ENCODE peak calls at places on chromosomes 6 and 20, in four cellular contexts. J, V, Y and P are unnamed samples.

GRCh38 chr6:158722176-158722729 is 72.4 kb downstream of the SYTL3 start:
- DNase-seq in J (no peak), Y (no peak), V (no peak), P (no peak)

GRCh38 chr6:45959534-45960195 is 56.0 kb downstream of the CLIC5 start:
- DNase-seq in J (peak; percentile 42), Y (no peak), V (no peak), P (no peak)

GRCh38 chr20:1569417-1569861 is 11.9 kb upstream of the SIRPD start:
- DNase-seq in V (no peak), J (peak; percentile 40), Y (no peak), P (no peak)

GRCh38 chr6:106520711-106521367 is 108.5 kb downstream of the RTN4IP1 start:
- DNase-seq in J (no peak), Y (no peak), V (no peak), P (no peak)

GRCh38 chr20:49680475-49680874 is 33.2 kb downstream of the B4GALT5 start:
- DNase-seq in Y (no peak), J (no peak), V (no peak), P (no peak)

GRCh38 chr6:132381381-132381780 is 19.9 kb downstream of the MOXD1 start:
- DNase-seq in J (no peak), Y (no peak), V (no peak), P (no peak)

GRCh38 chr6:53067799-53068442 is 2.7 kb downstream of the FBXO9 start:
- DNase-seq in J (no peak), V (no peak), Y (no peak), P (no peak)

GRCh38 chr6:74991573-74992332 is 214.1 kb downstream of the COL12A1 start:
- DNase-seq in V (no peak), J (peak; percentile 42), Y (peak; percentile 47), P (no peak)

GRCh38 chr6:155314773-155315515 is 660 bp upstream of the TFB1M start:
- DNase-seq in J (peak; percentile 85), V (no peak), Y (no peak), P (peak; percentile 41)

GRCh38 chr6:165478581-165478980 is 169.2 kb upstream of the C6orf118 start:
- DNase-seq in V (no peak), J (no peak), Y (no peak), P (no peak)

GRCh38 chr6:3904518-3904917 is 55.3 kb downstream of the FAM50B start:
- DNase-seq in V (no peak), J (no peak), Y (no peak), P (no peak)

GRCh38 chr6:56959938-56960337 is 5.0 kb downstream of the BEND6 start:
- DNase-seq in Y (no peak), J (peak; percentile 58), V (no peak), P (no peak)

GRCh38 chr6:53192590-53193232 is 44.1 kb upstream of the GCM1 start:
- DNase-seq in V (no peak), Y (no peak), J (peak; percentile 30), P (no peak)

GRCh38 chr6:31877651-31878161 is 1.1 kb downstream of the SLC44A4 start:
- DNase-seq in Y (no peak), J (no peak), V (no peak), P (no peak)

GRCh38 chr6:137589067-137589848 is 95.1 kb upstream of the OLIG3 start:
- DNase-seq in V (no peak), J (peak; percentile 47), Y (no peak), P (no peak)

GRCh38 chr6:7324520-7324919 is 11.5 kb upstream of the SSR1 start:
- DNase-seq in V (no peak), J (no peak), Y (no peak), P (no peak)

GRCh38 chr20:24131281-24131680 is 142.7 kb upstream of the GGTLC1 start:
- DNase-seq in Y (no peak), V (no peak), J (no peak), P (no peak)